ENCODE peak calls at places on chromosomes 3 and 15, in nine cellular contexts. Q is heart left ventricle; I is LoVo; L is activated CD8-positive, alpha-beta memory T cell treated with anti-CD3 and anti-CD28 coated beads for 24 hours; V is kidney tubule cell; F is neuronal stem cell; T is PC-3; W is stimulated activated CD4-positive, alpha-beta T cell treated with anti-CD3 and anti-CD28 coated beads, Interleukin-12 subunit alpha, Interleukin-12 subunit beta, amount 100 ng/mL, for 24 hours; X is T-helper 17 cell. S is an unnamed sample.

GRCh38 chr15:40072216-40072990 is 33.4 kb upstream of the SRP14 start:
- DNase-seq in X (no peak), T (no peak), F (no peak), V (no peak), W (no peak), I (no peak), L (no peak), Q (peak), S (no peak)

GRCh38 chr3:177523072-177523675 is 325.9 kb upstream of the TBL1XR1 start:
- DNase-seq in V (no peak), I (no peak), X (no peak), L (no peak), T (no peak), Q (no peak), F (no peak), W (no peak), S (no peak)

GRCh38 chr3:181382656-181383055 is 329.1 kb upstream of the SOX2 start:
- DNase-seq in L (no peak), W (no peak), V (no peak), T (no peak), I (no peak), Q (no peak), X (no peak), F (no peak), S (no peak)

GRCh38 chr3:8742921-8743605 is 9.5 kb downstream of the CAV3 start:
- DNase-seq in L (no peak), W (no peak), V (peak), I (no peak), Q (no peak), F (no peak), X (no peak), T (peak), S (no peak)

GRCh38 chr3:39052613-39053012 is 797 bp downstream of the WDR48 start:
- DNase-seq in X (no peak), F (no peak), T (peak), L (no peak), Q (no peak), W (no peak), I (no peak), V (no peak), S (no peak)

GRCh38 chr15:36622247-36622795 is 42.9 kb downstream of the CDIN1 start:
- DNase-seq in X (no peak), Q (no peak), V (no peak), F (no peak), L (no peak), W (no peak), T (no peak), I (no peak), S (no peak)

GRCh38 chr3:52606373-52607085 is 70.1 kb downstream of the UQCC5 start:
- DNase-seq in X (no peak), T (peak), W (no peak), L (no peak), I (peak), Q (peak), V (peak), F (no peak), S (peak)

GRCh38 chr15:91908401-91908800 is 54.9 kb downstream of the SLCO3A1 start:
- DNase-seq in Q (no peak), F (no peak), I (no peak), L (peak), X (no peak), T (peak), V (peak), W (no peak), S (no peak)

GRCh38 chr3:179967622-179968021 is 69.1 kb downstream of the PEX5L start:
- DNase-seq in T (no peak), I (no peak), F (no peak), L (no peak), V (no peak), Q (no peak), W (no peak), X (no peak), S (no peak)

GRCh38 chr3:54046677-54047214 is 75.6 kb upstream of the CACNA2D3 start:
- DNase-seq in W (no peak), T (peak), L (no peak), I (no peak), F (no peak), V (peak), X (no peak), Q (no peak), S (no peak)

GRCh38 chr15:71275098-71275497 is 159.8 kb downstream of the THSD4 start:
- DNase-seq in X (no peak), W (no peak), T (peak), Q (no peak), F (no peak), L (no peak), I (no peak), V (peak), S (no peak)

GRCh38 chr15:76576526-76577279 is 240.1 kb downstream of the ISL2 start:
- DNase-seq in W (no peak), I (peak), Q (peak), V (peak), L (no peak), X (no peak), T (no peak), F (no peak), S (no peak)

GRCh38 chr3:113051827-113052226 is 61.0 kb downstream of the GTPBP8 start:
- DNase-seq in Q (no peak), F (no peak), W (no peak), T (no peak), I (no peak), L (no peak), V (no peak), X (no peak), S (no peak)

GRCh38 chr3:15722877-15723623 is 74.7 kb downstream of the ANKRD28 start:
- DNase-seq in L (no peak), F (no peak), W (no peak), T (no peak), I (no peak), Q (no peak), V (no peak), X (no peak), S (no peak)

GRCh38 chr3:32285910-32286309 is 47.4 kb downstream of the CMTM8 start:
- DNase-seq in T (no peak), W (no peak), I (no peak), F (no peak), L (no peak), V (no peak), Q (no peak), X (no peak), S (no peak)

GRCh38 chr3:183764854-183765731 is 60.3 kb downstream of the MAP6D1 start:
- DNase-seq in W (no peak), L (no peak), Q (no peak), I (no peak), V (peak), T (peak), F (no peak), X (no peak), S (no peak)

GRCh38 chr3:4587061-4587837 is 94.1 kb downstream of the ITPR1 start:
- DNase-seq in T (no peak), V (no peak), W (no peak), X (no peak), L (no peak), F (no peak), I (no peak), Q (no peak), S (no peak)

GRCh38 chr15:101404245-101404644 is 85.3 kb downstream of the PCSK6 start:
- DNase-seq in F (no peak), Q (no peak), I (no peak), V (no peak), W (no peak), T (no peak), X (no peak), L (peak), S (no peak)

GRCh38 chr15:79115971-79116370 is 25.4 kb upstream of the RASGRF1 start:
- DNase-seq in L (peak), I (no peak), F (no peak), T (no peak), V (no peak), X (no peak), W (no peak), Q (no peak), S (no peak)

GRCh38 chr3:67635806-67636205 is 18.6 kb downstream of the SUCLG2 start:
- DNase-seq in I (no peak), F (no peak), V (peak), T (no peak), Q (no peak), X (no peak), W (no peak), L (no peak), S (no peak)

GRCh38 chr15:50675524-50676144 is 11.0 kb downstream of the TRPM7 start:
- DNase-seq in V (peak), W (no peak), T (peak), L (no peak), X (no peak), F (no peak), Q (no peak), I (peak), S (peak)

GRCh38 chr15:85312486-85312885 is 67.9 kb upstream of the AKAP13 start:
- DNase-seq in L (no peak), Q (no peak), V (peak), W (no peak), F (no peak), T (no peak), I (no peak), X (no peak), S (no peak)

GRCh38 chr3:189842681-189843602 is 211.8 kb downstream of the TP63 start:
- DNase-seq in Q (no peak), F (no peak), T (no peak), W (no peak), X (no peak), I (peak), L (no peak), V (no peak), S (no peak)

GRCh38 chr3:128112406-128112968 is 11.1 kb downstream of the RUVBL1 start:
- DNase-seq in T (peak), L (peak), Q (no peak), V (peak), X (no peak), I (peak), W (no peak), F (no peak), S (no peak)

GRCh38 chr15:96171842-96172241 is 158.7 kb upstream of the NR2F2 start:
- DNase-seq in L (no peak), X (no peak), Q (no peak), V (peak), T (no peak), I (no peak), F (peak), W (no peak), S (no peak)

GRCh38 chr15:80090879-80091503 is 31.5 kb downstream of the ZFAND6 start:
- DNase-seq in T (peak), Q (no peak), V (peak), L (no peak), X (no peak), I (no peak), W (no peak), F (no peak), S (no peak)

GRCh38 chr3:30356901-30357753 is 249.3 kb upstream of the TGFBR2 start:
- DNase-seq in I (no peak), L (no peak), X (no peak), T (peak), F (no peak), Q (no peak), V (no peak), W (no peak), S (no peak)

GRCh38 chr3:47016934-47017435 is 37.5 kb downstream of the NBEAL2 start:
- DNase-seq in X (no peak), Q (no peak), T (peak), F (no peak), I (no peak), W (no peak), L (peak), V (peak), S (no peak)

GRCh38 chr3:134255399-134255798 is 4.7 kb upstream of the RYK start:
- DNase-seq in W (no peak), L (no peak), X (no peak), V (no peak), F (no peak), Q (no peak), T (no peak), I (no peak), S (no peak)

GRCh38 chr3:134839990-134840389 is 44.9 kb downstream of the EPHB1 start:
- DNase-seq in F (no peak), W (no peak), X (no peak), I (no peak), V (no peak), L (no peak), T (no peak), Q (no peak), S (no peak)

GRCh38 chr3:43629254-43629653 is 7.4 kb upstream of the ANO10 start:
- DNase-seq in V (peak), T (no peak), I (no peak), F (no peak), L (no peak), X (no peak), Q (no peak), W (no peak), S (no peak)

GRCh38 chr15:71366522-71366921 is 251.3 kb downstream of the THSD4 start:
- DNase-seq in F (no peak), W (no peak), V (no peak), Q (no peak), X (no peak), T (no peak), L (no peak), I (no peak), S (no peak)

GRCh38 chr3:59310736-59311135 is 260.9 kb upstream of the CFAP20DC start:
- DNase-seq in F (no peak), L (no peak), I (no peak), V (peak), X (no peak), Q (no peak), W (no peak), T (peak), S (no peak)

GRCh38 chr15:71934446-71934845 is 124.1 kb downstream of the NR2E3 start:
- DNase-seq in X (no peak), Q (no peak), V (peak), I (no peak), L (no peak), W (no peak), T (no peak), F (no peak), S (no peak)

GRCh38 chr3:73216310-73216709 is 154.9 kb downstream of the EBLN2 start:
- DNase-seq in Q (no peak), I (no peak), X (no peak), F (no peak), L (no peak), T (no peak), W (no peak), V (no peak), S (no peak)

GRCh38 chr3:52983336-52983807 is 62.5 kb downstream of the SFMBT1 start:
- DNase-seq in Q (no peak), L (peak), V (no peak), X (peak), T (no peak), W (peak), I (no peak), F (no peak), S (no peak)

GRCh38 chr3:139868773-139869172 is 66.2 kb upstream of the CLSTN2 start:
- DNase-seq in X (no peak), T (no peak), W (no peak), L (no peak), I (no peak), Q (no peak), V (no peak), F (no peak), S (no peak)

S was measured in DMS79 treated with DMSO at 0.1 percent for 48 hours.